ENCODE peak calls at places on chromosomes 12 and 14, in six cellular contexts. One of them, this sample, is unnamed.
A peak's percentile ranks its signal among the peaks of the same experiment; 100 is the strongest.

GRCh38 chr14:103140316-103141109 is 17.3 kb downstream of the TNFAIP2 start:
- DNase-seq in psoas muscle: no peak
- DNase-seq in esophagus squamous epithelium: no peak
- DNase-seq in fibroblast of lung: no peak
- DNase-seq in endodermal cell: peak; percentile 60
- DNase-seq in tibial artery: no peak
- DNase-seq in this sample: no peak

GRCh38 chr12:40473979-40474378 is 218.3 kb upstream of the CNTN1 start:
- DNase-seq in tibial artery: no peak
- DNase-seq in fibroblast of lung: no peak
- DNase-seq in esophagus squamous epithelium: no peak
- DNase-seq in psoas muscle: no peak
- DNase-seq in endodermal cell: peak; percentile 53
- DNase-seq in this sample: no peak

GRCh38 chr12:70327541-70327940 is 38.5 kb upstream of the KCNMB4 start:
- DNase-seq in esophagus squamous epithelium: no peak
- DNase-seq in endodermal cell: no peak
- DNase-seq in fibroblast of lung: no peak
- DNase-seq in tibial artery: no peak
- DNase-seq in psoas muscle: no peak
- DNase-seq in this sample: no peak

GRCh38 chr12:107093547-107094448 is at the start of gene CRY1:
- DNase-seq in endodermal cell: peak; percentile 99
- DNase-seq in fibroblast of lung: peak; percentile 95
- DNase-seq in psoas muscle: peak; percentile 98
- DNase-seq in tibial artery: peak; percentile 95
- DNase-seq in esophagus squamous epithelium: peak; percentile 59
- DNase-seq in this sample: peak; percentile 86

GRCh38 chr12:109735051-109735521 is 21.5 kb downstream of the FAM222A start:
- DNase-seq in endodermal cell: no peak
- DNase-seq in esophagus squamous epithelium: no peak
- DNase-seq in psoas muscle: peak; percentile 23
- DNase-seq in fibroblast of lung: no peak
- DNase-seq in tibial artery: peak; percentile 8
- DNase-seq in this sample: no peak

GRCh38 chr12:19970116-19970515 is 398.2 kb upstream of the PDE3A start:
- DNase-seq in endodermal cell: no peak
- DNase-seq in psoas muscle: no peak
- DNase-seq in tibial artery: no peak
- DNase-seq in esophagus squamous epithelium: no peak
- DNase-seq in fibroblast of lung: peak; percentile 68
- DNase-seq in this sample: no peak

GRCh38 chr12:26245175-26245942 is 50.0 kb downstream of the SSPN start:
- DNase-seq in endodermal cell: no peak
- DNase-seq in psoas muscle: no peak
- DNase-seq in esophagus squamous epithelium: no peak
- DNase-seq in tibial artery: no peak
- DNase-seq in fibroblast of lung: no peak
- DNase-seq in this sample: no peak

GRCh38 chr12:14249368-14249767 is 116.1 kb upstream of the ATF7IP start:
- DNase-seq in tibial artery: no peak
- DNase-seq in fibroblast of lung: no peak
- DNase-seq in psoas muscle: no peak
- DNase-seq in esophagus squamous epithelium: no peak
- DNase-seq in endodermal cell: no peak
- DNase-seq in this sample: no peak

GRCh38 chr14:91383439-91383838 is 34.2 kb downstream of the CCDC88C start:
- DNase-seq in esophagus squamous epithelium: no peak
- DNase-seq in psoas muscle: peak; percentile 26
- DNase-seq in endodermal cell: no peak
- DNase-seq in fibroblast of lung: no peak
- DNase-seq in tibial artery: no peak
- DNase-seq in this sample: no peak

GRCh38 chr14:36662543-36663403 is 1.1 kb downstream of the PAX9 start:
- DNase-seq in fibroblast of lung: no peak
- DNase-seq in endodermal cell: peak; percentile 83
- DNase-seq in esophagus squamous epithelium: no peak
- DNase-seq in tibial artery: no peak
- DNase-seq in psoas muscle: peak; percentile 71
- DNase-seq in this sample: no peak

GRCh38 chr14:91839754-91840153 is 27.6 kb downstream of the TC2N start:
- DNase-seq in fibroblast of lung: no peak
- DNase-seq in endodermal cell: no peak
- DNase-seq in esophagus squamous epithelium: no peak
- DNase-seq in tibial artery: no peak
- DNase-seq in psoas muscle: no peak
- DNase-seq in this sample: no peak

GRCh38 chr14:40987481-40987880 is 619.2 kb upstream of the LRFN5 start:
- DNase-seq in psoas muscle: no peak
- DNase-seq in esophagus squamous epithelium: no peak
- DNase-seq in endodermal cell: no peak
- DNase-seq in fibroblast of lung: no peak
- DNase-seq in tibial artery: no peak
- DNase-seq in this sample: no peak

GRCh38 chr14:32720927-32721326 is 217.8 kb upstream of the NPAS3 start:
- DNase-seq in fibroblast of lung: no peak
- DNase-seq in tibial artery: no peak
- DNase-seq in psoas muscle: no peak
- DNase-seq in endodermal cell: no peak
- DNase-seq in esophagus squamous epithelium: no peak
- DNase-seq in this sample: no peak

GRCh38 chr12:131114942-131115584 is 161.4 kb downstream of the ADGRD1 start:
- DNase-seq in esophagus squamous epithelium: no peak
- DNase-seq in psoas muscle: peak; percentile 35
- DNase-seq in fibroblast of lung: no peak
- DNase-seq in tibial artery: no peak
- DNase-seq in endodermal cell: no peak
- DNase-seq in this sample: no peak

GRCh38 chr12:71000748-71001147 is 80.2 kb upstream of the PTPRR start:
- DNase-seq in tibial artery: no peak
- DNase-seq in endodermal cell: no peak
- DNase-seq in esophagus squamous epithelium: no peak
- DNase-seq in fibroblast of lung: no peak
- DNase-seq in psoas muscle: no peak
- DNase-seq in this sample: no peak

DNA sequence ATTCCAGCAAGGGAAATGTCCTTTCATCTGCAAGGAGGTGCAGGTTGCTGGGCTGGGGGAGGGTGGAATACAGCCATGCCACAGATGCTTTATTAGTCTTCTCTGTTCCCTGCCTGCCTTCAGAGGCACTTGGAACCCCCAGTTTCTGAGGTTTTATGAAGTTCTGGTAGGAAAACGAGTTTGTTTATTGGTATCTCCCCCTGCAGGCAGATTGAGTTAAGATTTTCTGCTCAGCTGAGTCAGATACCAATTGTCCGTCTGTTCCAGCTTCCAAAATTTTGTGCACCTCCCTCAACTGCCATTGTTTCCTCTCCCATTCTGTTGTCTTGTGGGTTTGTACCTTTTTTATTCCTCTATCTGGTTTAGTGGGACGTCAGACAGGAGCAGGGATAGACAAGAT is 155.6 kb downstream of the ETV6 start:
- DNase-seq in esophagus squamous epithelium: no peak
- DNase-seq in fibroblast of lung: no peak
- DNase-seq in psoas muscle: no peak
- DNase-seq in tibial artery: no peak
- DNase-seq in endodermal cell: no peak
- DNase-seq in this sample: no peak
- TF ChIP-seq CTCF in esophagus squamous epithelium: peak; percentile 9
- TF ChIP-seq CTCF in fibroblast of lung: peak; percentile 19
- TF ChIP-seq CTCF in psoas muscle: no peak
- TF ChIP-seq CTCF in tibial artery: peak; percentile 8
- TF ChIP-seq CTCF in endodermal cell: peak; percentile 68
- TF ChIP-seq CTCF in this sample: peak; percentile 21

DNA sequence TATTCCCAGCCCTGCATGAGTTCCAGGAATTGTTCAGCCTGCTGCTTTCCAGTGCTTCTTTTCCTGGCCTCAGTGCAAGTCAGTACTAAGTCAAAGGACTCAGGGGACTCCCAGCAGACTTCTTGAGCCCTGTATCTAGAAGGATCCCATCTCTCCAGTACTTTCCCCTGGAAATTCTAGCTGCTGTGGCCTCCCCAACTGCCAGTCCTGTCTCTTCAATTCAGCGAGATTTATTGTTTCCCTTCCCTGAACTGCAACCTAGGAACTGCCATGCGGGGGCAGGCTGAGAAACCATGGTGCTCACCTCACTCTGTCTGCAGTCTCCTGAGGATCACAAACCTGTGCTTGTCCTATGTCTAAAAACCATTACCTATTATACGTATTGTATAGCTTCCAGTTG is 31.8 kb downstream of the ZNF605 start:
- DNase-seq in esophagus squamous epithelium: no peak
- DNase-seq in endodermal cell: no peak
- DNase-seq in psoas muscle: no peak
- DNase-seq in tibial artery: no peak
- DNase-seq in fibroblast of lung: no peak
- DNase-seq in this sample: no peak
- H3K9me3 ChIP-seq in esophagus squamous epithelium: peaks cover 100% of the 10 kb centered on the region
- H3K9me3 ChIP-seq in endodermal cell: peaks cover 92% of the 10 kb centered on the region
- H3K9me3 ChIP-seq in psoas muscle: peaks cover 100% of the 10 kb centered on the region
- H3K9me3 ChIP-seq in tibial artery: peaks cover 39% of the 10 kb centered on the region
- H3K9me3 ChIP-seq in fibroblast of lung: peaks cover 8% of the 10 kb centered on the region
- H3K9me3 ChIP-seq in this sample: peaks cover 70% of the 10 kb centered on the region

DNA sequence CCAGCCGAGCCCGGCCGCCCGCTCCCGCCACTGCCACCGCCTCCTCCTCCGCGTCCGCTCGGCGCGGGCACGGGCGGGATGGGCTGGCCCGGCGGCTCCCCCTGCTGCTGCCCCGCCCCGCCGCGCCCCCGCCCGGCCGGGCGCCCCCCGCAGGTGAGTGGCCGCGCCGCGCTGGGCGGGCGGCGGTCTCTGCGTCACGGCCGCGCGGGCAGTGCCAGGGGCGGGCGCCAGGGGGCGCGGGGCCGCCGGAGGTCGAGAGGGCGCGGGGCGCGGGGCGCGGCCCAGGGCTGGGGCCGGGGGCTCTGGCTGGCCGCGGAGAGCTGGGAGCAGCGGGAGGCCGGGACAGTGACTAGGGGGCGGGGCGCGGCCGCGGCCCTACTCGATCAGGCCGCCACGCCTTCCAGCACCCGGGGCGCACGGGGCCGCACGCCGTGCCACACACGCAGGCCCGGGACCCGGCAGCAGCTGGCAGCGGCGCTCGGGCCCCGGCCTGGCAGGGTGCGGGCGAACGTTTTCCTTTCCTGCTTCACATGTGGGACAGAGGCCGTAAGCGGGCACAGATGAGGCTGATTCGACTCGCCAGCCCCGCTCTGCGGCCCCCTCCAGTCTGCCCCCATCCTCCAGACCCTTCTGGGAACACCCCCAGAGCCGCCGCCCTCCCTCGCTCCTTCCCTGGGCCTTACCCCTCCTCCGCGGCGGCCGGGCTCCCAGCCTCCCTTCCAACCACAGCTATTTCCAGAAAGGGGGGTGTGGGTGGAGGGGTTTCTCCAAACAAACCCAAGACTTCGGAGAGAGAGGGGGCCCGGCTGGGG is 2.4 kb upstream of the TNS2 start:
- DNase-seq in endodermal cell: peak; percentile 95
- DNase-seq in esophagus squamous epithelium: no peak
- DNase-seq in psoas muscle: peak; percentile 91
- DNase-seq in tibial artery: peak; percentile 84
- DNase-seq in fibroblast of lung: peak; percentile 87
- DNase-seq in this sample: no peak
- TF ChIP-seq CTCF in endodermal cell: peak; percentile 41
- TF ChIP-seq CTCF in esophagus squamous epithelium: peak; percentile 43
- TF ChIP-seq CTCF in psoas muscle: peak; percentile 48
- TF ChIP-seq CTCF in tibial artery: no peak
- TF ChIP-seq CTCF in fibroblast of lung: no peak
- TF ChIP-seq CTCF in this sample: no peak

GRCh38 chr12:6923851-6924250 is 3.9 kb upstream of the ATN1 start:
- DNase-seq in tibial artery: no peak
- DNase-seq in psoas muscle: no peak
- DNase-seq in esophagus squamous epithelium: no peak
- DNase-seq in fibroblast of lung: no peak
- DNase-seq in endodermal cell: no peak
- DNase-seq in this sample: no peak

GRCh38 chr12:6921539-6921938 is 6.2 kb upstream of the ATN1 start:
- DNase-seq in psoas muscle: no peak
- DNase-seq in endodermal cell: no peak
- DNase-seq in tibial artery: no peak
- DNase-seq in fibroblast of lung: no peak
- DNase-seq in esophagus squamous epithelium: no peak
- DNase-seq in this sample: no peak

GRCh38 chr12:6921996-6922935 is 5.5 kb upstream of the ATN1 start:
- DNase-seq in psoas muscle: no peak
- DNase-seq in tibial artery: no peak
- DNase-seq in fibroblast of lung: no peak
- DNase-seq in esophagus squamous epithelium: no peak
- DNase-seq in endodermal cell: no peak
- DNase-seq in this sample: no peak

GRCh38 chr12:6925239-6925542 is 2.6 kb upstream of the ATN1 start:
- DNase-seq in endodermal cell: no peak
- DNase-seq in esophagus squamous epithelium: no peak
- DNase-seq in fibroblast of lung: no peak
- DNase-seq in tibial artery: no peak
- DNase-seq in psoas muscle: no peak
- DNase-seq in this sample: no peak

GRCh38 chr12:6923003-6923732 is 4.6 kb upstream of the ATN1 start:
- DNase-seq in endodermal cell: no peak
- DNase-seq in tibial artery: no peak
- DNase-seq in fibroblast of lung: no peak
- DNase-seq in esophagus squamous epithelium: no peak
- DNase-seq in psoas muscle: no peak
- DNase-seq in this sample: no peak
- H3K9me3 ChIP-seq in endodermal cell: no peaks in the 10 kb centered on the region
- H3K9me3 ChIP-seq in tibial artery: no peaks in the 10 kb centered on the region
- H3K9me3 ChIP-seq in fibroblast of lung: no peaks in the 10 kb centered on the region
- H3K9me3 ChIP-seq in esophagus squamous epithelium: no peaks in the 10 kb centered on the region
- H3K9me3 ChIP-seq in psoas muscle: no peaks in the 10 kb centered on the region
- H3K9me3 ChIP-seq in this sample: no peaks in the 10 kb centered on the region

GRCh38 chr14:51369814-51370213 is 129.8 kb downstream of the TMX1 start:
- DNase-seq in endodermal cell: peak; percentile 62
- DNase-seq in psoas muscle: no peak
- DNase-seq in esophagus squamous epithelium: no peak
- DNase-seq in fibroblast of lung: no peak
- DNase-seq in tibial artery: no peak
- DNase-seq in this sample: no peak
- TF ChIP-seq CTCF in endodermal cell: peak; percentile 81
- TF ChIP-seq CTCF in psoas muscle: peak; percentile 27
- TF ChIP-seq CTCF in esophagus squamous epithelium: peak; percentile 26
- TF ChIP-seq CTCF in fibroblast of lung: peak; percentile 13
- TF ChIP-seq CTCF in tibial artery: no peak
- TF ChIP-seq CTCF in this sample: no peak

DNA sequence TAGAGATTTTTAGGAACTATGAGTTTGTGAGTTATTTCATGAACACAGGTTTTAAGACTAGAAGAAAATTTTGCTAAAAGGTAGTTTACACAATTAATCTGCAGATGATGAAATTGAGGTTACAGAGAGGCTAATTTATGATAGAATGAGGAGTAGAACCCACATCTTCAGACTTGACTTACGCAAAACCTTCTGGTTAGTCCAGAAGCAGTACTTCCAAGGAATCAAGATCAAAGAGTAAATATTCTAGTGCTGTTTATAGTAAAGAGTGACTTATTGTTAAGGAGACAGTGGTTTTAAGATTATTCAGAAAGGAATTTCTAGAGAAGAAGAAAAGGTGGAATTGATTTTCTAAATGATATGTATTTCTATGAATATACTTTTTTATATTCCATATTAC is 10.6 kb upstream of the KITLG start:
- DNase-seq in tibial artery: no peak
- DNase-seq in psoas muscle: no peak
- DNase-seq in fibroblast of lung: no peak
- DNase-seq in esophagus squamous epithelium: no peak
- DNase-seq in endodermal cell: no peak
- DNase-seq in this sample: no peak
- H3K9me3 ChIP-seq in tibial artery: no peaks in the 10 kb centered on the region
- H3K9me3 ChIP-seq in psoas muscle: peaks cover 14% of the 10 kb centered on the region
- H3K9me3 ChIP-seq in fibroblast of lung: no peaks in the 10 kb centered on the region
- H3K9me3 ChIP-seq in esophagus squamous epithelium: peaks cover 15% of the 10 kb centered on the region
- H3K9me3 ChIP-seq in endodermal cell: peaks cover 17% of the 10 kb centered on the region
- H3K9me3 ChIP-seq in this sample: peaks cover 8% of the 10 kb centered on the region